ENCODE peak calls at places on chromosomes 7 and 10, in eight cellular contexts. One of them, this sample, is unnamed.

GRCh38 chr7:130423636-130424035 is 17.2 kb downstream of the CEP41 start:
- DNase-seq in HuH-7.5: no peak
- DNase-seq in activated CD4-positive, alpha-beta memory T cell treated with anti-CD3 and anti-CD28 coated beads, Interleukin-2, amount 10 ng/mL, durations not matched to agents 7 days and 5 days: no peak
- DNase-seq in stimulated activated CD8-positive, alpha-beta memory T cell treated with anti-CD3 and anti-CD28 coated beads, Interleukin-4, amount 100 ng/mL, for 1 hour: no peak
- DNase-seq in ureter: no peak
- DNase-seq in hypothalamus: no peak
- DNase-seq in BJ: no peak
- DNase-seq in stimulated activated CD4-positive, alpha-beta T cell treated with anti-CD3 and anti-CD28 coated beads, Interleukin-2, amount 100 ng/mL, for 24 hours: no peak
- DNase-seq in this sample: no peak

GRCh38 chr10:11424456-11425287 is 186.8 kb downstream of the USP6NL start:
- DNase-seq in HuH-7.5: peak
- DNase-seq in activated CD4-positive, alpha-beta memory T cell treated with anti-CD3 and anti-CD28 coated beads, Interleukin-2, amount 10 ng/mL, durations not matched to agents 7 days and 5 days: no peak
- DNase-seq in stimulated activated CD8-positive, alpha-beta memory T cell treated with anti-CD3 and anti-CD28 coated beads, Interleukin-4, amount 100 ng/mL, for 1 hour: no peak
- DNase-seq in ureter: no peak
- DNase-seq in hypothalamus: no peak
- DNase-seq in BJ: no peak
- DNase-seq in stimulated activated CD4-positive, alpha-beta T cell treated with anti-CD3 and anti-CD28 coated beads, Interleukin-2, amount 100 ng/mL, for 24 hours: no peak
- DNase-seq in this sample: peak

GRCh38 chr10:119273413-119273812 is 66.0 kb downstream of the GRK5 start:
- DNase-seq in HuH-7.5: no peak
- DNase-seq in activated CD4-positive, alpha-beta memory T cell treated with anti-CD3 and anti-CD28 coated beads, Interleukin-2, amount 10 ng/mL, durations not matched to agents 7 days and 5 days: no peak
- DNase-seq in stimulated activated CD8-positive, alpha-beta memory T cell treated with anti-CD3 and anti-CD28 coated beads, Interleukin-4, amount 100 ng/mL, for 1 hour: no peak
- DNase-seq in ureter: no peak
- DNase-seq in hypothalamus: no peak
- DNase-seq in BJ: no peak
- DNase-seq in stimulated activated CD4-positive, alpha-beta T cell treated with anti-CD3 and anti-CD28 coated beads, Interleukin-2, amount 100 ng/mL, for 24 hours: no peak
- DNase-seq in this sample: no peak

GRCh38 chr10:5584895-5585516 is 60.2 kb downstream of the CALML3 start:
- DNase-seq in HuH-7.5: no peak
- DNase-seq in activated CD4-positive, alpha-beta memory T cell treated with anti-CD3 and anti-CD28 coated beads, Interleukin-2, amount 10 ng/mL, durations not matched to agents 7 days and 5 days: no peak
- DNase-seq in stimulated activated CD8-positive, alpha-beta memory T cell treated with anti-CD3 and anti-CD28 coated beads, Interleukin-4, amount 100 ng/mL, for 1 hour: no peak
- DNase-seq in ureter: no peak
- DNase-seq in hypothalamus: no peak
- DNase-seq in BJ: peak
- DNase-seq in stimulated activated CD4-positive, alpha-beta T cell treated with anti-CD3 and anti-CD28 coated beads, Interleukin-2, amount 100 ng/mL, for 24 hours: no peak
- DNase-seq in this sample: no peak

GRCh38 chr7:47342646-47343045 is 239.3 kb downstream of the TNS3 start:
- DNase-seq in HuH-7.5: no peak
- DNase-seq in activated CD4-positive, alpha-beta memory T cell treated with anti-CD3 and anti-CD28 coated beads, Interleukin-2, amount 10 ng/mL, durations not matched to agents 7 days and 5 days: no peak
- DNase-seq in stimulated activated CD8-positive, alpha-beta memory T cell treated with anti-CD3 and anti-CD28 coated beads, Interleukin-4, amount 100 ng/mL, for 1 hour: no peak
- DNase-seq in ureter: no peak
- DNase-seq in hypothalamus: no peak
- DNase-seq in BJ: no peak
- DNase-seq in stimulated activated CD4-positive, alpha-beta T cell treated with anti-CD3 and anti-CD28 coated beads, Interleukin-2, amount 100 ng/mL, for 24 hours: no peak
- DNase-seq in this sample: no peak

GRCh38 chr7:132577206-132578049 is 1.2 kb upstream of the PLXNA4 start:
- DNase-seq in HuH-7.5: peak
- DNase-seq in activated CD4-positive, alpha-beta memory T cell treated with anti-CD3 and anti-CD28 coated beads, Interleukin-2, amount 10 ng/mL, durations not matched to agents 7 days and 5 days: no peak
- DNase-seq in stimulated activated CD8-positive, alpha-beta memory T cell treated with anti-CD3 and anti-CD28 coated beads, Interleukin-4, amount 100 ng/mL, for 1 hour: no peak
- DNase-seq in ureter: peak
- DNase-seq in hypothalamus: peak
- DNase-seq in BJ: no peak
- DNase-seq in stimulated activated CD4-positive, alpha-beta T cell treated with anti-CD3 and anti-CD28 coated beads, Interleukin-2, amount 100 ng/mL, for 24 hours: no peak
- DNase-seq in this sample: peak

GRCh38 chr7:157558875-157559595 is 222.2 kb downstream of the DNAJB6 start:
- DNase-seq in HuH-7.5: no peak
- DNase-seq in activated CD4-positive, alpha-beta memory T cell treated with anti-CD3 and anti-CD28 coated beads, Interleukin-2, amount 10 ng/mL, durations not matched to agents 7 days and 5 days: no peak
- DNase-seq in stimulated activated CD8-positive, alpha-beta memory T cell treated with anti-CD3 and anti-CD28 coated beads, Interleukin-4, amount 100 ng/mL, for 1 hour: no peak
- DNase-seq in ureter: no peak
- DNase-seq in hypothalamus: no peak
- DNase-seq in BJ: no peak
- DNase-seq in stimulated activated CD4-positive, alpha-beta T cell treated with anti-CD3 and anti-CD28 coated beads, Interleukin-2, amount 100 ng/mL, for 24 hours: no peak
- DNase-seq in this sample: no peak

GRCh38 chr10:14244147-14244546 is 86.6 kb downstream of the FRMD4A start:
- DNase-seq in HuH-7.5: no peak
- DNase-seq in activated CD4-positive, alpha-beta memory T cell treated with anti-CD3 and anti-CD28 coated beads, Interleukin-2, amount 10 ng/mL, durations not matched to agents 7 days and 5 days: no peak
- DNase-seq in stimulated activated CD8-positive, alpha-beta memory T cell treated with anti-CD3 and anti-CD28 coated beads, Interleukin-4, amount 100 ng/mL, for 1 hour: no peak
- DNase-seq in ureter: no peak
- DNase-seq in hypothalamus: no peak
- DNase-seq in BJ: no peak
- DNase-seq in stimulated activated CD4-positive, alpha-beta T cell treated with anti-CD3 and anti-CD28 coated beads, Interleukin-2, amount 100 ng/mL, for 24 hours: no peak
- DNase-seq in this sample: no peak

GRCh38 chr7:99041526-99041925 is 102.4 kb downstream of the SMURF1 start:
- DNase-seq in HuH-7.5: no peak
- DNase-seq in activated CD4-positive, alpha-beta memory T cell treated with anti-CD3 and anti-CD28 coated beads, Interleukin-2, amount 10 ng/mL, durations not matched to agents 7 days and 5 days: no peak
- DNase-seq in stimulated activated CD8-positive, alpha-beta memory T cell treated with anti-CD3 and anti-CD28 coated beads, Interleukin-4, amount 100 ng/mL, for 1 hour: no peak
- DNase-seq in ureter: no peak
- DNase-seq in hypothalamus: no peak
- DNase-seq in BJ: no peak
- DNase-seq in stimulated activated CD4-positive, alpha-beta T cell treated with anti-CD3 and anti-CD28 coated beads, Interleukin-2, amount 100 ng/mL, for 24 hours: no peak
- DNase-seq in this sample: no peak

GRCh38 chr10:76072384-76072783 is 641.0 kb downstream of the LRMDA start:
- DNase-seq in HuH-7.5: no peak
- DNase-seq in activated CD4-positive, alpha-beta memory T cell treated with anti-CD3 and anti-CD28 coated beads, Interleukin-2, amount 10 ng/mL, durations not matched to agents 7 days and 5 days: no peak
- DNase-seq in stimulated activated CD8-positive, alpha-beta memory T cell treated with anti-CD3 and anti-CD28 coated beads, Interleukin-4, amount 100 ng/mL, for 1 hour: no peak
- DNase-seq in ureter: no peak
- DNase-seq in hypothalamus: no peak
- DNase-seq in BJ: no peak
- DNase-seq in stimulated activated CD4-positive, alpha-beta T cell treated with anti-CD3 and anti-CD28 coated beads, Interleukin-2, amount 100 ng/mL, for 24 hours: no peak
- DNase-seq in this sample: no peak

GRCh38 chr10:21517983-21518628 is 7.4 kb downstream of the SKIDA1 start:
- DNase-seq in HuH-7.5: no peak
- DNase-seq in activated CD4-positive, alpha-beta memory T cell treated with anti-CD3 and anti-CD28 coated beads, Interleukin-2, amount 10 ng/mL, durations not matched to agents 7 days and 5 days: no peak
- DNase-seq in stimulated activated CD8-positive, alpha-beta memory T cell treated with anti-CD3 and anti-CD28 coated beads, Interleukin-4, amount 100 ng/mL, for 1 hour: no peak
- DNase-seq in ureter: no peak
- DNase-seq in hypothalamus: no peak
- DNase-seq in BJ: no peak
- DNase-seq in stimulated activated CD4-positive, alpha-beta T cell treated with anti-CD3 and anti-CD28 coated beads, Interleukin-2, amount 100 ng/mL, for 24 hours: no peak
- DNase-seq in this sample: peak

GRCh38 chr7:7176421-7177043 is 5.8 kb upstream of the C1GALT1 start:
- DNase-seq in HuH-7.5: no peak
- DNase-seq in activated CD4-positive, alpha-beta memory T cell treated with anti-CD3 and anti-CD28 coated beads, Interleukin-2, amount 10 ng/mL, durations not matched to agents 7 days and 5 days: no peak
- DNase-seq in stimulated activated CD8-positive, alpha-beta memory T cell treated with anti-CD3 and anti-CD28 coated beads, Interleukin-4, amount 100 ng/mL, for 1 hour: no peak
- DNase-seq in ureter: no peak
- DNase-seq in hypothalamus: no peak
- DNase-seq in BJ: peak
- DNase-seq in stimulated activated CD4-positive, alpha-beta T cell treated with anti-CD3 and anti-CD28 coated beads, Interleukin-2, amount 100 ng/mL, for 24 hours: no peak
- DNase-seq in this sample: no peak

GRCh38 chr10:132292972-132293415 is 14.8 kb downstream of the STK32C start:
- DNase-seq in HuH-7.5: no peak
- DNase-seq in activated CD4-positive, alpha-beta memory T cell treated with anti-CD3 and anti-CD28 coated beads, Interleukin-2, amount 10 ng/mL, durations not matched to agents 7 days and 5 days: no peak
- DNase-seq in stimulated activated CD8-positive, alpha-beta memory T cell treated with anti-CD3 and anti-CD28 coated beads, Interleukin-4, amount 100 ng/mL, for 1 hour: no peak
- DNase-seq in ureter: no peak
- DNase-seq in hypothalamus: no peak
- DNase-seq in BJ: no peak
- DNase-seq in stimulated activated CD4-positive, alpha-beta T cell treated with anti-CD3 and anti-CD28 coated beads, Interleukin-2, amount 100 ng/mL, for 24 hours: no peak
- DNase-seq in this sample: no peak

GRCh38 chr10:26556756-26557640 is 118.9 kb downstream of the APBB1IP start:
- DNase-seq in HuH-7.5: peak
- DNase-seq in activated CD4-positive, alpha-beta memory T cell treated with anti-CD3 and anti-CD28 coated beads, Interleukin-2, amount 10 ng/mL, durations not matched to agents 7 days and 5 days: peak
- DNase-seq in stimulated activated CD8-positive, alpha-beta memory T cell treated with anti-CD3 and anti-CD28 coated beads, Interleukin-4, amount 100 ng/mL, for 1 hour: no peak
- DNase-seq in ureter: no peak
- DNase-seq in hypothalamus: no peak
- DNase-seq in BJ: no peak
- DNase-seq in stimulated activated CD4-positive, alpha-beta T cell treated with anti-CD3 and anti-CD28 coated beads, Interleukin-2, amount 100 ng/mL, for 24 hours: no peak
- DNase-seq in this sample: peak

GRCh38 chr10:71687077-71687476 is 32.5 kb downstream of the C10orf105 start:
- DNase-seq in HuH-7.5: no peak
- DNase-seq in activated CD4-positive, alpha-beta memory T cell treated with anti-CD3 and anti-CD28 coated beads, Interleukin-2, amount 10 ng/mL, durations not matched to agents 7 days and 5 days: no peak
- DNase-seq in stimulated activated CD8-positive, alpha-beta memory T cell treated with anti-CD3 and anti-CD28 coated beads, Interleukin-4, amount 100 ng/mL, for 1 hour: no peak
- DNase-seq in ureter: no peak
- DNase-seq in hypothalamus: no peak
- DNase-seq in BJ: no peak
- DNase-seq in stimulated activated CD4-positive, alpha-beta T cell treated with anti-CD3 and anti-CD28 coated beads, Interleukin-2, amount 100 ng/mL, for 24 hours: no peak
- DNase-seq in this sample: no peak

GRCh38 chr7:149816794-149817193 is 21.4 kb upstream of the ZNF862 start:
- DNase-seq in HuH-7.5: no peak
- DNase-seq in activated CD4-positive, alpha-beta memory T cell treated with anti-CD3 and anti-CD28 coated beads, Interleukin-2, amount 10 ng/mL, durations not matched to agents 7 days and 5 days: no peak
- DNase-seq in stimulated activated CD8-positive, alpha-beta memory T cell treated with anti-CD3 and anti-CD28 coated beads, Interleukin-4, amount 100 ng/mL, for 1 hour: no peak
- DNase-seq in ureter: no peak
- DNase-seq in hypothalamus: no peak
- DNase-seq in BJ: no peak
- DNase-seq in stimulated activated CD4-positive, alpha-beta T cell treated with anti-CD3 and anti-CD28 coated beads, Interleukin-2, amount 100 ng/mL, for 24 hours: no peak
- DNase-seq in this sample: no peak

GRCh38 chr10:75209325-75210192 is 1.0 kb upstream of the VDAC2 start:
- DNase-seq in HuH-7.5: peak
- DNase-seq in activated CD4-positive, alpha-beta memory T cell treated with anti-CD3 and anti-CD28 coated beads, Interleukin-2, amount 10 ng/mL, durations not matched to agents 7 days and 5 days: peak
- DNase-seq in stimulated activated CD8-positive, alpha-beta memory T cell treated with anti-CD3 and anti-CD28 coated beads, Interleukin-4, amount 100 ng/mL, for 1 hour: peak
- DNase-seq in ureter: peak
- DNase-seq in hypothalamus: peak
- DNase-seq in BJ: no peak
- DNase-seq in stimulated activated CD4-positive, alpha-beta T cell treated with anti-CD3 and anti-CD28 coated beads, Interleukin-2, amount 100 ng/mL, for 24 hours: peak
- DNase-seq in this sample: peak

GRCh38 chr10:74645681-74646080 is 180.7 kb upstream of the KAT6B start:
- DNase-seq in HuH-7.5: no peak
- DNase-seq in activated CD4-positive, alpha-beta memory T cell treated with anti-CD3 and anti-CD28 coated beads, Interleukin-2, amount 10 ng/mL, durations not matched to agents 7 days and 5 days: no peak
- DNase-seq in stimulated activated CD8-positive, alpha-beta memory T cell treated with anti-CD3 and anti-CD28 coated beads, Interleukin-4, amount 100 ng/mL, for 1 hour: no peak
- DNase-seq in ureter: no peak
- DNase-seq in hypothalamus: no peak
- DNase-seq in BJ: no peak
- DNase-seq in stimulated activated CD4-positive, alpha-beta T cell treated with anti-CD3 and anti-CD28 coated beads, Interleukin-2, amount 100 ng/mL, for 24 hours: no peak
- DNase-seq in this sample: no peak

GRCh38 chr10:88964360-88964759 is 11.8 kb upstream of the ACTA2 start:
- DNase-seq in HuH-7.5: no peak
- DNase-seq in activated CD4-positive, alpha-beta memory T cell treated with anti-CD3 and anti-CD28 coated beads, Interleukin-2, amount 10 ng/mL, durations not matched to agents 7 days and 5 days: no peak
- DNase-seq in stimulated activated CD8-positive, alpha-beta memory T cell treated with anti-CD3 and anti-CD28 coated beads, Interleukin-4, amount 100 ng/mL, for 1 hour: no peak
- DNase-seq in ureter: no peak
- DNase-seq in hypothalamus: no peak
- DNase-seq in BJ: no peak
- DNase-seq in stimulated activated CD4-positive, alpha-beta T cell treated with anti-CD3 and anti-CD28 coated beads, Interleukin-2, amount 100 ng/mL, for 24 hours: no peak
- DNase-seq in this sample: no peak

GRCh38 chr10:93309062-93309461 is 173.1 kb downstream of the MYOF start:
- DNase-seq in HuH-7.5: no peak
- DNase-seq in activated CD4-positive, alpha-beta memory T cell treated with anti-CD3 and anti-CD28 coated beads, Interleukin-2, amount 10 ng/mL, durations not matched to agents 7 days and 5 days: no peak
- DNase-seq in stimulated activated CD8-positive, alpha-beta memory T cell treated with anti-CD3 and anti-CD28 coated beads, Interleukin-4, amount 100 ng/mL, for 1 hour: no peak
- DNase-seq in ureter: no peak
- DNase-seq in hypothalamus: no peak
- DNase-seq in BJ: no peak
- DNase-seq in stimulated activated CD4-positive, alpha-beta T cell treated with anti-CD3 and anti-CD28 coated beads, Interleukin-2, amount 100 ng/mL, for 24 hours: no peak
- DNase-seq in this sample: peak

GRCh38 chr10:124626759-124627380 is 117.3 kb downstream of the FAM53B start:
- DNase-seq in HuH-7.5: no peak
- DNase-seq in activated CD4-positive, alpha-beta memory T cell treated with anti-CD3 and anti-CD28 coated beads, Interleukin-2, amount 10 ng/mL, durations not matched to agents 7 days and 5 days: peak
- DNase-seq in stimulated activated CD8-positive, alpha-beta memory T cell treated with anti-CD3 and anti-CD28 coated beads, Interleukin-4, amount 100 ng/mL, for 1 hour: no peak
- DNase-seq in ureter: no peak
- DNase-seq in hypothalamus: no peak
- DNase-seq in BJ: no peak
- DNase-seq in stimulated activated CD4-positive, alpha-beta T cell treated with anti-CD3 and anti-CD28 coated beads, Interleukin-2, amount 100 ng/mL, for 24 hours: peak
- DNase-seq in this sample: no peak

GRCh38 chr7:985915-986741 is 3.1 kb downstream of the CYP2W1 start:
- DNase-seq in HuH-7.5: no peak
- DNase-seq in activated CD4-positive, alpha-beta memory T cell treated with anti-CD3 and anti-CD28 coated beads, Interleukin-2, amount 10 ng/mL, durations not matched to agents 7 days and 5 days: no peak
- DNase-seq in stimulated activated CD8-positive, alpha-beta memory T cell treated with anti-CD3 and anti-CD28 coated beads, Interleukin-4, amount 100 ng/mL, for 1 hour: no peak
- DNase-seq in ureter: no peak
- DNase-seq in hypothalamus: no peak
- DNase-seq in BJ: no peak
- DNase-seq in stimulated activated CD4-positive, alpha-beta T cell treated with anti-CD3 and anti-CD28 coated beads, Interleukin-2, amount 100 ng/mL, for 24 hours: no peak
- DNase-seq in this sample: no peak

This sample was measured in SK-N-DZ.